ENCODE peak calls at places on chromosome 22, in nine cellular contexts. One of them, this sample, is unnamed.

GRCh38 chr22:46176508-46177003 is 26.2 kb downstream of the PPARA start:
- DNase-seq in activated T-helper 1 cell treated with anti-CD3 and anti-CD28 coated beads, Interleukin-2, amount 50 U/mL, for 16 hours: no peak
- DNase-seq in activated CD4-positive, alpha-beta T cell treated with anti-CD3 and anti-CD28 coated beads for 4 hours: no peak
- DNase-seq in frontal cortex: no peak
- DNase-seq in sigmoid colon: no peak
- DNase-seq in RWPE1: no peak
- DNase-seq in stimulated activated naive CD8-positive, alpha-beta T cell treated with anti-CD3 and anti-CD28 coated beads, Interleukin-15, amount 100 ng/mL, for 72 hours: no peak
- DNase-seq in stromal cell of bone marrow: no peak
- DNase-seq in A172: no peak
- DNase-seq in this sample: no peak

GRCh38 chr22:44151661-44152060 is 29.1 kb upstream of the PARVG start:
- DNase-seq in A172: peak; percentile 64
- DNase-seq in activated T-helper 1 cell treated with anti-CD3 and anti-CD28 coated beads, Interleukin-2, amount 50 U/mL, for 16 hours: no peak
- DNase-seq in frontal cortex: no peak
- DNase-seq in stromal cell of bone marrow: peak; percentile 72
- DNase-seq in stimulated activated naive CD8-positive, alpha-beta T cell treated with anti-CD3 and anti-CD28 coated beads, Interleukin-15, amount 100 ng/mL, for 72 hours: no peak
- DNase-seq in sigmoid colon: no peak
- DNase-seq in RWPE1: peak; percentile 7
- DNase-seq in activated CD4-positive, alpha-beta T cell treated with anti-CD3 and anti-CD28 coated beads for 4 hours: no peak
- DNase-seq in this sample: peak; percentile 59

GRCh38 chr22:46292727-46293126 is 3.9 kb upstream of the GTSE1 start:
- DNase-seq in stromal cell of bone marrow: no peak
- DNase-seq in A172: no peak
- DNase-seq in RWPE1: no peak
- DNase-seq in activated CD4-positive, alpha-beta T cell treated with anti-CD3 and anti-CD28 coated beads for 4 hours: no peak
- DNase-seq in stimulated activated naive CD8-positive, alpha-beta T cell treated with anti-CD3 and anti-CD28 coated beads, Interleukin-15, amount 100 ng/mL, for 72 hours: no peak
- DNase-seq in activated T-helper 1 cell treated with anti-CD3 and anti-CD28 coated beads, Interleukin-2, amount 50 U/mL, for 16 hours: no peak
- DNase-seq in frontal cortex: no peak
- DNase-seq in sigmoid colon: no peak
- DNase-seq in this sample: no peak

GRCh38 chr22:36227396-36227795 is 11.9 kb downstream of the APOL2 start:
- DNase-seq in RWPE1: no peak
- DNase-seq in stimulated activated naive CD8-positive, alpha-beta T cell treated with anti-CD3 and anti-CD28 coated beads, Interleukin-15, amount 100 ng/mL, for 72 hours: no peak
- DNase-seq in frontal cortex: no peak
- DNase-seq in activated CD4-positive, alpha-beta T cell treated with anti-CD3 and anti-CD28 coated beads for 4 hours: no peak
- DNase-seq in activated T-helper 1 cell treated with anti-CD3 and anti-CD28 coated beads, Interleukin-2, amount 50 U/mL, for 16 hours: no peak
- DNase-seq in sigmoid colon: no peak
- DNase-seq in stromal cell of bone marrow: no peak
- DNase-seq in A172: no peak
- DNase-seq in this sample: no peak

GRCh38 chr22:21961127-21961867 is 8.6 kb upstream of the PPM1F start:
- DNase-seq in stimulated activated naive CD8-positive, alpha-beta T cell treated with anti-CD3 and anti-CD28 coated beads, Interleukin-15, amount 100 ng/mL, for 72 hours: no peak
- DNase-seq in activated T-helper 1 cell treated with anti-CD3 and anti-CD28 coated beads, Interleukin-2, amount 50 U/mL, for 16 hours: no peak
- DNase-seq in sigmoid colon: no peak
- DNase-seq in frontal cortex: no peak
- DNase-seq in A172: no peak
- DNase-seq in activated CD4-positive, alpha-beta T cell treated with anti-CD3 and anti-CD28 coated beads for 4 hours: no peak
- DNase-seq in RWPE1: no peak
- DNase-seq in stromal cell of bone marrow: no peak
- DNase-seq in this sample: no peak

GRCh38 chr22:45528046-45528445 is 25.4 kb downstream of the FBLN1 start:
- DNase-seq in activated T-helper 1 cell treated with anti-CD3 and anti-CD28 coated beads, Interleukin-2, amount 50 U/mL, for 16 hours: no peak
- DNase-seq in RWPE1: no peak
- DNase-seq in stromal cell of bone marrow: no peak
- DNase-seq in A172: no peak
- DNase-seq in frontal cortex: no peak
- DNase-seq in sigmoid colon: no peak
- DNase-seq in activated CD4-positive, alpha-beta T cell treated with anti-CD3 and anti-CD28 coated beads for 4 hours: no peak
- DNase-seq in stimulated activated naive CD8-positive, alpha-beta T cell treated with anti-CD3 and anti-CD28 coated beads, Interleukin-15, amount 100 ng/mL, for 72 hours: no peak
- DNase-seq in this sample: no peak

GRCh38 chr22:48424661-48425060 is 1403.0 kb downstream of the BRD1 start:
- DNase-seq in sigmoid colon: no peak
- DNase-seq in activated T-helper 1 cell treated with anti-CD3 and anti-CD28 coated beads, Interleukin-2, amount 50 U/mL, for 16 hours: no peak
- DNase-seq in A172: no peak
- DNase-seq in stromal cell of bone marrow: no peak
- DNase-seq in stimulated activated naive CD8-positive, alpha-beta T cell treated with anti-CD3 and anti-CD28 coated beads, Interleukin-15, amount 100 ng/mL, for 72 hours: no peak
- DNase-seq in RWPE1: no peak
- DNase-seq in frontal cortex: no peak
- DNase-seq in activated CD4-positive, alpha-beta T cell treated with anti-CD3 and anti-CD28 coated beads for 4 hours: no peak
- DNase-seq in this sample: no peak

GRCh38 chr22:17638432-17639237 is at the start of gene BCL2L13:
- DNase-seq in stromal cell of bone marrow: peak; percentile 76
- DNase-seq in frontal cortex: peak; percentile 85
- DNase-seq in sigmoid colon: peak; percentile 96
- DNase-seq in RWPE1: peak; percentile 79
- DNase-seq in activated CD4-positive, alpha-beta T cell treated with anti-CD3 and anti-CD28 coated beads for 4 hours: peak; percentile 86
- DNase-seq in activated T-helper 1 cell treated with anti-CD3 and anti-CD28 coated beads, Interleukin-2, amount 50 U/mL, for 16 hours: peak; percentile 70
- DNase-seq in A172: peak; percentile 74
- DNase-seq in stimulated activated naive CD8-positive, alpha-beta T cell treated with anti-CD3 and anti-CD28 coated beads, Interleukin-15, amount 100 ng/mL, for 72 hours: peak; percentile 88
- DNase-seq in this sample: peak; percentile 69

GRCh38 chr22:27801616-27802388 is at the start of gene MN1:
- DNase-seq in activated CD4-positive, alpha-beta T cell treated with anti-CD3 and anti-CD28 coated beads for 4 hours: peak; percentile 51
- DNase-seq in stromal cell of bone marrow: no peak
- DNase-seq in stimulated activated naive CD8-positive, alpha-beta T cell treated with anti-CD3 and anti-CD28 coated beads, Interleukin-15, amount 100 ng/mL, for 72 hours: peak; percentile 37
- DNase-seq in A172: no peak
- DNase-seq in frontal cortex: peak; percentile 88
- DNase-seq in sigmoid colon: no peak
- DNase-seq in activated T-helper 1 cell treated with anti-CD3 and anti-CD28 coated beads, Interleukin-2, amount 50 U/mL, for 16 hours: peak; percentile 12
- DNase-seq in RWPE1: peak; percentile 57
- DNase-seq in this sample: no peak

GRCh38 chr22:27270818-27271510 is 530.6 kb downstream of the MN1 start:
- DNase-seq in sigmoid colon: no peak
- DNase-seq in frontal cortex: no peak
- DNase-seq in stromal cell of bone marrow: no peak
- DNase-seq in activated CD4-positive, alpha-beta T cell treated with anti-CD3 and anti-CD28 coated beads for 4 hours: no peak
- DNase-seq in stimulated activated naive CD8-positive, alpha-beta T cell treated with anti-CD3 and anti-CD28 coated beads, Interleukin-15, amount 100 ng/mL, for 72 hours: no peak
- DNase-seq in RWPE1: no peak
- DNase-seq in activated T-helper 1 cell treated with anti-CD3 and anti-CD28 coated beads, Interleukin-2, amount 50 U/mL, for 16 hours: no peak
- DNase-seq in A172: no peak
- DNase-seq in this sample: no peak

GRCh38 chr22:38298312-38299000 is 18.8 kb downstream of the CSNK1E start:
- DNase-seq in activated T-helper 1 cell treated with anti-CD3 and anti-CD28 coated beads, Interleukin-2, amount 50 U/mL, for 16 hours: no peak
- DNase-seq in stimulated activated naive CD8-positive, alpha-beta T cell treated with anti-CD3 and anti-CD28 coated beads, Interleukin-15, amount 100 ng/mL, for 72 hours: peak; percentile 43
- DNase-seq in stromal cell of bone marrow: no peak
- DNase-seq in A172: peak; percentile 94
- DNase-seq in activated CD4-positive, alpha-beta T cell treated with anti-CD3 and anti-CD28 coated beads for 4 hours: no peak
- DNase-seq in sigmoid colon: no peak
- DNase-seq in RWPE1: peak; percentile 94
- DNase-seq in frontal cortex: no peak
- DNase-seq in this sample: no peak

GRCh38 chr22:43263645-43264514 is 76.9 kb upstream of the TTLL12 start:
- DNase-seq in activated T-helper 1 cell treated with anti-CD3 and anti-CD28 coated beads, Interleukin-2, amount 50 U/mL, for 16 hours: peak; percentile 64
- DNase-seq in stromal cell of bone marrow: no peak
- DNase-seq in frontal cortex: no peak
- DNase-seq in RWPE1: peak; percentile 59
- DNase-seq in A172: peak; percentile 64
- DNase-seq in sigmoid colon: no peak
- DNase-seq in activated CD4-positive, alpha-beta T cell treated with anti-CD3 and anti-CD28 coated beads for 4 hours: peak; percentile 84
- DNase-seq in stimulated activated naive CD8-positive, alpha-beta T cell treated with anti-CD3 and anti-CD28 coated beads, Interleukin-15, amount 100 ng/mL, for 72 hours: peak; percentile 86
- DNase-seq in this sample: peak; percentile 21

GRCh38 chr22:41925783-41926460 is 684 bp downstream of the TNFRSF13C start:
- DNase-seq in stromal cell of bone marrow: no peak
- DNase-seq in A172: no peak
- DNase-seq in RWPE1: no peak
- DNase-seq in frontal cortex: no peak
- DNase-seq in activated T-helper 1 cell treated with anti-CD3 and anti-CD28 coated beads, Interleukin-2, amount 50 U/mL, for 16 hours: peak; percentile 51
- DNase-seq in activated CD4-positive, alpha-beta T cell treated with anti-CD3 and anti-CD28 coated beads for 4 hours: peak; percentile 73
- DNase-seq in sigmoid colon: no peak
- DNase-seq in stimulated activated naive CD8-positive, alpha-beta T cell treated with anti-CD3 and anti-CD28 coated beads, Interleukin-15, amount 100 ng/mL, for 72 hours: peak; percentile 84
- DNase-seq in this sample: no peak

GRCh38 chr22:19689408-19689807 is 24.9 kb upstream of the SEPTIN5 start:
- DNase-seq in stromal cell of bone marrow: no peak
- DNase-seq in sigmoid colon: peak; percentile 57
- DNase-seq in A172: peak; percentile 8
- DNase-seq in stimulated activated naive CD8-positive, alpha-beta T cell treated with anti-CD3 and anti-CD28 coated beads, Interleukin-15, amount 100 ng/mL, for 72 hours: no peak
- DNase-seq in activated CD4-positive, alpha-beta T cell treated with anti-CD3 and anti-CD28 coated beads for 4 hours: no peak
- DNase-seq in activated T-helper 1 cell treated with anti-CD3 and anti-CD28 coated beads, Interleukin-2, amount 50 U/mL, for 16 hours: no peak
- DNase-seq in frontal cortex: no peak
- DNase-seq in RWPE1: no peak
- DNase-seq in this sample: no peak